ENCODE peak calls at places on chromosomes 5 and 9, in seven cellular contexts. M is H9, D is mesenchymal stem cell, X is mesendoderm, E is H1, J is IMR-90, V is trophoblast cell. N is an unnamed sample.

GRCh38 chr9:136284951-136285350 is 18.9 kb downstream of the CCDC187 start:
- DNase-seq in M (no peak), D (no peak), X (no peak), E (no peak), J (no peak), V (no peak), N (no peak)

GRCh38 chr9:92607088-92607487 is 62.8 kb downstream of the IPPK start:
- DNase-seq in M (no peak), D (peak; percentile 10), X (no peak), E (no peak), J (peak; percentile 57), V (no peak), N (no peak)

GRCh38 chr9:112945620-112946208 is 55.0 kb upstream of the SLC46A2 start:
- DNase-seq in M (peak; percentile 90), D (no peak), X (peak; percentile 60), E (peak; percentile 94), J (no peak), V (peak; percentile 18), N (no peak)

GRCh38 chr9:101028346-101029299 is at the start of gene PLPPR1:
- DNase-seq in M (peak; percentile 88), D (peak; percentile 13), X (peak; percentile 84), E (peak; percentile 85), J (peak; percentile 3), V (peak; percentile 27), N (peak; percentile 85)

GRCh38 chr5:74409737-74410136 is 230.8 kb downstream of the ENC1 start:
- DNase-seq in M (no peak), D (no peak), X (no peak), E (no peak), J (no peak), V (no peak), N (no peak)

GRCh38 chr5:157464518-157465171 is 4.6 kb downstream of the NIPAL4 start:
- DNase-seq in M (no peak), D (peak; percentile 96), X (peak; percentile 91), E (no peak), J (peak; percentile 90), V (peak; percentile 76), N (no peak)

GRCh38 chr5:68409259-68409658 is 193.7 kb downstream of the PIK3R1 start:
- DNase-seq in M (no peak), D (no peak), X (no peak), E (no peak), J (peak; percentile 55), V (no peak), N (no peak)

GRCh38 chr9:116154334-116154975 is 864 bp downstream of the PAPPA start:
- DNase-seq in M (peak; percentile 37), D (peak; percentile 15), X (peak; percentile 27), E (peak; percentile 71), J (no peak), V (no peak), N (peak; percentile 24)

GRCh38 chr5:36777105-36777757 is 99.3 kb upstream of the NIPBL start:
- DNase-seq in M (peak; percentile 51), D (peak; percentile 41), X (peak; percentile 80), E (no peak), J (peak; percentile 27), V (peak; percentile 46), N (peak; percentile 20)

GRCh38 chr5:52856564-52856963 is 68.8 kb downstream of the ITGA1 start:
- DNase-seq in M (no peak), D (peak; percentile 62), X (no peak), E (no peak), J (peak; percentile 72), V (no peak), N (no peak)

GRCh38 chr5:42614509-42614908 is 142.1 kb upstream of the CCDC152 start:
- DNase-seq in M (no peak), D (peak; percentile 65), X (no peak), E (no peak), J (peak; percentile 7), V (no peak), N (no peak)

GRCh38 chr5:143551765-143552164 is 148.3 kb upstream of the NR3C1 start:
- DNase-seq in M (no peak), D (no peak), X (no peak), E (no peak), J (peak; percentile 67), V (no peak), N (no peak)

GRCh38 chr5:152170350-152170749 is 234.7 kb downstream of the NMUR2 start:
- DNase-seq in M (no peak), D (no peak), X (no peak), E (no peak), J (no peak), V (no peak), N (no peak)

GRCh38 chr9:88161144-88161543 is 22.9 kb upstream of the SPATA31C2 start:
- DNase-seq in M (no peak), D (no peak), X (peak; percentile 64), E (no peak), J (no peak), V (no peak), N (no peak)

GRCh38 chr9:129549139-129549538 is 71.8 kb downstream of the C9orf50 start:
- DNase-seq in M (no peak), D (no peak), X (no peak), E (peak; percentile 46), J (no peak), V (no peak), N (no peak)

GRCh38 chr5:150895431-150896428 is 9.1 kb downstream of the ZNF300 start:
- DNase-seq in M (no peak), D (peak; percentile 4), X (peak; percentile 14), E (no peak), J (no peak), V (no peak), N (no peak)

GRCh38 chr5:60945760-60946253 is 802 bp downstream of the NDUFAF2 start:
- DNase-seq in M (no peak), D (peak; percentile 76), X (peak; percentile 53), E (no peak), J (peak; percentile 37), V (peak; percentile 35), N (peak; percentile 17)

GRCh38 chr5:175494271-175495183 is 16.2 kb downstream of the SFXN1 start:
- DNase-seq in M (no peak), D (no peak), X (no peak), E (no peak), J (no peak), V (peak; percentile 68), N (no peak)

GRCh38 chr5:25823330-25823873 is 1178.6 kb upstream of the CDH10 start:
- DNase-seq in M (no peak), D (no peak), X (peak; percentile 8), E (no peak), J (no peak), V (no peak), N (no peak)

GRCh38 chr5:34684281-34684979 is 28.3 kb downstream of the RAI14 start:
- DNase-seq in M (no peak), D (peak; percentile 79), X (peak; percentile 94), E (peak; percentile 41), J (peak; percentile 59), V (peak; percentile 85), N (peak; percentile 80)

GRCh38 chr9:110648698-110649097 is 19.9 kb upstream of the MUSK start:
- DNase-seq in M (no peak), D (no peak), X (no peak), E (no peak), J (no peak), V (no peak), N (no peak)

GRCh38 chr5:171264842-171265241 is 44.2 kb upstream of the TLX3 start:
- DNase-seq in M (no peak), D (no peak), X (no peak), E (no peak), J (no peak), V (no peak), N (no peak)

GRCh38 chr5:141779642-141780041 is 97.6 kb upstream of the ARAP3 start:
- DNase-seq in M (peak; percentile 42), D (no peak), X (peak; percentile 51), E (no peak), J (peak; percentile 44), V (no peak), N (no peak)

DNA sequence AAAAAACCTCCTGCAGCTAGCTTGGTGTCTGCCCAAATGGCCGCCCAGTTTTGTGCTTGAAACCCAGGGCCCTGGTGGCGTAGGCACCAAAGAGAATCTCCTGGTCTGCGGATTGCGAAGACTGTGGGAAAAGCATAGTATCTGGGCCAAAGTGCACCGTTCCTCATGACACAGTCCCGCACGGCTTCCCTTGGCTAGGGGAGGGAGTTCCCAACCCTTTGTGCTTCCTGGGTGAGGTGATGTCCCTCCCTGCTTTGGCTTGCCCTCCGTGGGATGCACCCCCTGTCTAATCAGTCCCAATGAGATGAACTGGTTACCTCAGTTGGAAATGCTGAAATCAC is 83.0 kb upstream of the JAK2 start:
- DNase-seq in M (peak; percentile 36), D (no peak), X (no peak), E (no peak), J (no peak), V (peak; percentile 64), N (no peak)
- H3K23ac ChIP-seq in M (no peak overlapping the region), D (no peak overlapping the region), X (no peak overlapping the region), E (no peak overlapping the region), J (peak overlapping the region; percentile 32), V (no peak overlapping the region), N (no peak overlapping the region)

GRCh38 chr5:163478982-163479271 is 18.5 kb downstream of the HMMR start:
- DNase-seq in M (no peak), D (no peak), X (no peak), E (no peak), J (no peak), V (no peak), N (no peak)
- H3K23ac ChIP-seq in M (no peak overlapping the region), D (no peak overlapping the region), X (no peak overlapping the region), E (no peak overlapping the region), J (no peak overlapping the region), V (no peak overlapping the region), N (no peak overlapping the region)

DNA sequence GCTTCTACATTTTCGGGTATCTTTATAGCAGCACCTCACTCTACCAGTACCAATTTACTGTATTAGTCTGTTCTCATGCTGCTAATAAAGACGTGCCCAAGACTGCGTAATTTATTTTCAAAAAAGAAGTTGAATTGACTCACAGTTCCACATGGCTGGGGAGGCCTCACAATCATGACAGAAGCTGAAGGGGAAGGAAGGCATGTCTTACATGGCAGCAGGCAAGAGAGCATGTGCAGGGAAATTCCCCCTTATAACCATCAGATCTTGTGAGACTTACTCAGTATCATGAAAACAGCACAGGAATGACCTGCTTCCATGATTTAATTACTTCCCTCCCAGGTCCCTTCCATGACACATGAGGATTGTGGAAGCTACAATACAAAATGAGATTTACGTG is 602.6 kb upstream of the DAB2 start:
- DNase-seq in M (no peak), D (no peak), X (no peak), E (no peak), J (no peak), V (no peak), N (no peak)
- H3K23ac ChIP-seq in M (no peak overlapping the region), D (no peak overlapping the region), X (no peak overlapping the region), E (no peak overlapping the region), J (no peak overlapping the region), V (no peak overlapping the region), N (no peak overlapping the region)

GRCh38 chr5:103452089-103452488 is 110.5 kb downstream of the NUDT12 start:
- DNase-seq in M (no peak), D (no peak), X (no peak), E (no peak), J (no peak), V (peak; percentile 56), N (no peak)

GRCh38 chr5:103458497-103459040 is 104.0 kb downstream of the NUDT12 start:
- DNase-seq in M (no peak), D (no peak), X (no peak), E (no peak), J (no peak), V (peak; percentile 96), N (no peak)

GRCh38 chr5:103454774-103455173 is 107.8 kb downstream of the NUDT12 start:
- DNase-seq in M (no peak), D (no peak), X (no peak), E (no peak), J (peak; percentile 33), V (no peak), N (no peak)

GRCh38 chr5:103452666-103453065 is 109.9 kb downstream of the NUDT12 start:
- DNase-seq in M (no peak), D (no peak), X (no peak), E (no peak), J (peak; percentile 37), V (peak; percentile 96), N (no peak)

GRCh38 chr5:103456476-103456875 is 106.1 kb downstream of the NUDT12 start:
- DNase-seq in M (no peak), D (no peak), X (no peak), E (no peak), J (no peak), V (no peak), N (no peak)
- H3K23ac ChIP-seq in M (no peak overlapping the region), D (no peak overlapping the region), X (no peak overlapping the region), E (no peak overlapping the region), J (no peak overlapping the region), V (no peak overlapping the region), N (no peak overlapping the region)

N was measured in neuronal stem cell.